ENCODE peak calls at places on chromosomes 7 and 10, in five cellular contexts. I is SK-N-SH, V is HCT116, S is GM12878, H is HepG2. C is an unnamed sample.

GRCh38 chr7:129765352-129765751 is 153.8 kb downstream of the NRF1 start:
- DNase-seq in I (no peak), H (no peak), S (no peak), V (no peak), C (no peak)

GRCh38 chr10:32332299-32332750 is 14.6 kb downstream of the EPC1 start:
- DNase-seq in I (no peak), H (no peak), V (no peak), S (peak), C (peak)

GRCh38 chr7:75849573-75849972 is 29.3 kb upstream of the RHBDD2 start:
- DNase-seq in S (no peak), H (no peak), I (no peak), V (no peak), C (no peak)

GRCh38 chr10:12512292-12513002 is 163.1 kb downstream of the CAMK1D start:
- DNase-seq in S (no peak), V (no peak), H (no peak), I (no peak), C (no peak)

GRCh38 chr7:44189993-44190872 is 994 bp upstream of the GCK start:
- DNase-seq in V (no peak), I (no peak), S (no peak), H (no peak), C (peak)

GRCh38 chr10:97002670-97003069 is 170.6 kb downstream of the LCOR start:
- DNase-seq in H (no peak), V (no peak), S (no peak), I (no peak), C (no peak)

GRCh38 chr10:15381420-15381819 is 10.3 kb upstream of the FAM171A1 start:
- DNase-seq in S (no peak), H (peak), I (no peak), V (no peak), C (no peak)

GRCh38 chr7:15932318-15932717 is 245.8 kb upstream of the MEOX2 start:
- DNase-seq in V (no peak), H (no peak), S (no peak), I (no peak), C (no peak)

GRCh38 chr7:96034940-96035727 is 262.8 kb downstream of the DYNC1I1 start:
- DNase-seq in I (no peak), V (no peak), H (no peak), S (no peak), C (no peak)

GRCh38 chr7:4862156-4862555 is 326 bp upstream of the PAPOLB start:
- DNase-seq in H (no peak), V (no peak), S (no peak), I (no peak), C (no peak)

DNA sequence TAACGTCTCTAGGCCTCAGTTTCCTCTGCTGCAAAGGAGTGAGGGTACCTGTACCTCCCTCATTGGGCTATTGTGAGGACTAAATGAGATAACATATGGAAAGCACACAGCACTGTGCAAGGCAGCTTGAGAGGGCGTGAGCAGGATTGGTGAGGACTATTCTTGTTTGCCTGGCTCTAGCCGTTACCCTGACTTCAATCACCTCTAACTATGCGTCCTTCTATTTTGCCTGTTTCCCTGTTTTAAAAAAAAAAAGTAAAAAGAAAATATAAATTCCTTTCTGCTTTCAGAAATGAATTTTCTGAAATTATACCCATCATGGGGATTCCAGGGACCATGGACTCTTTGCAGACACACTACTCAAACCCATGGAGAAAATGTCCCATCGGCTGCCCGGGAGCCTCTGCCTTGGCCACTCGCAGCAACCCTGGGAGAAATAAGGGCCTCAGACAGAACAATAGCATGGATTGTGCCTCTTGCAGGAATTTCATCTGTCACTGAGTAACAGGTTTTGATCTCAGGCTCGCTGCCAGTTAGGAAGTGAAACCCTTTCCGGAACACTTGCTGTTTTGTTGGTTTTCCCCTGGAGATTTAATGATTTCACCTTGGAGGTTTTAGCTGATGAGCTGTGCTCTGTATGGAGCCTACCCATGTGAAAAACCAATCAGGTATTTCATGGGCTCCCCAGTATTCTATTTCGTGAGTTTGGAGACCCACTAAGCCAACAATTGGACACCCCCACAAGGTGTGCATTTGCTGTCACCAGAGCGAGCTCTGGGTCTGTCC is 55.6 kb downstream of the STEAP1B start:
- DNase-seq in V (no peak), S (no peak), H (peak), I (no peak), C (no peak)
- TF ChIP-seq ZBTB33 in V (no peak), S (no peak), H (no peak), I (no peak), C (no peak)

DNA sequence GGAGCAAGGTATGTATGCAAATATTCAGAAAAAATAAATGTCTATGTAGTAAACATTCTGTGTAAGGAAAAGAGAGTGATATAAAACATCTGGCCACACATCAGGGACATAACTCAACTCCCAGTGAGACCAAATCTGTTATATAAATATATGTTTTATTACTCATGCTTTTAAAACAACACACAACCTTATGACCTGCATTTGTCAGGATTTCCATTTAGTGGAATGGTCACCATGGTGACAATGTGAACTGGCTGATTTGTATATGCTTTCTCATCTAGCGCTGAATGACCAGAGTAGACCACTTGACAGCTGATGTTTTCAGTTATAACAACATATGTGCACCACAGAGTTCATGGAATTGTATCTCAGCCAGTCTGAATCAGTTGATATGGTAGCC is 551.7 kb downstream of the HTR7 start:
- DNase-seq in H (no peak), S (no peak), V (peak), I (no peak), C (no peak)
- TF ChIP-seq ZBTB33 in H (no peak), S (no peak), V (no peak), I (no peak), C (no peak)

GRCh38 chr10:116760919-116761318 is 18.6 kb upstream of the HSPA12A start:
- DNase-seq in S (no peak), V (no peak), I (no peak), H (no peak), C (no peak)

GRCh38 chr10:116764979-116765378 is 22.6 kb upstream of the HSPA12A start:
- DNase-seq in I (no peak), H (no peak), V (no peak), S (no peak), C (no peak)

GRCh38 chr10:116765549-116766162 is 23.3 kb upstream of the HSPA12A start:
- DNase-seq in H (no peak), S (no peak), V (peak), I (no peak), C (peak)

GRCh38 chr10:116763440-116763839 is 21.1 kb upstream of the HSPA12A start:
- DNase-seq in V (no peak), I (no peak), S (no peak), H (peak), C (no peak)

GRCh38 chr10:116761883-116762282 is 19.5 kb upstream of the HSPA12A start:
- DNase-seq in V (no peak), H (no peak), S (no peak), I (no peak), C (no peak)
- TF ChIP-seq ZBTB33 in V (no peak), H (no peak), S (no peak), I (no peak), C (no peak)

GRCh38 chr10:79400567-79401004 is 44.8 kb downstream of the ZCCHC24 start:
- DNase-seq in V (peak), S (no peak), I (peak), H (peak), C (peak)

GRCh38 chr10:79402625-79402946 is 42.8 kb downstream of the ZCCHC24 start:
- DNase-seq in S (no peak), I (no peak), V (no peak), H (no peak), C (no peak)

GRCh38 chr10:79399242-79399831 is 46.1 kb downstream of the ZCCHC24 start:
- DNase-seq in I (peak), H (no peak), V (no peak), S (no peak), C (peak)

GRCh38 chr10:79402951-79403350 is 42.5 kb downstream of the ZCCHC24 start:
- DNase-seq in V (no peak), S (no peak), H (no peak), I (no peak), C (no peak)

DNA sequence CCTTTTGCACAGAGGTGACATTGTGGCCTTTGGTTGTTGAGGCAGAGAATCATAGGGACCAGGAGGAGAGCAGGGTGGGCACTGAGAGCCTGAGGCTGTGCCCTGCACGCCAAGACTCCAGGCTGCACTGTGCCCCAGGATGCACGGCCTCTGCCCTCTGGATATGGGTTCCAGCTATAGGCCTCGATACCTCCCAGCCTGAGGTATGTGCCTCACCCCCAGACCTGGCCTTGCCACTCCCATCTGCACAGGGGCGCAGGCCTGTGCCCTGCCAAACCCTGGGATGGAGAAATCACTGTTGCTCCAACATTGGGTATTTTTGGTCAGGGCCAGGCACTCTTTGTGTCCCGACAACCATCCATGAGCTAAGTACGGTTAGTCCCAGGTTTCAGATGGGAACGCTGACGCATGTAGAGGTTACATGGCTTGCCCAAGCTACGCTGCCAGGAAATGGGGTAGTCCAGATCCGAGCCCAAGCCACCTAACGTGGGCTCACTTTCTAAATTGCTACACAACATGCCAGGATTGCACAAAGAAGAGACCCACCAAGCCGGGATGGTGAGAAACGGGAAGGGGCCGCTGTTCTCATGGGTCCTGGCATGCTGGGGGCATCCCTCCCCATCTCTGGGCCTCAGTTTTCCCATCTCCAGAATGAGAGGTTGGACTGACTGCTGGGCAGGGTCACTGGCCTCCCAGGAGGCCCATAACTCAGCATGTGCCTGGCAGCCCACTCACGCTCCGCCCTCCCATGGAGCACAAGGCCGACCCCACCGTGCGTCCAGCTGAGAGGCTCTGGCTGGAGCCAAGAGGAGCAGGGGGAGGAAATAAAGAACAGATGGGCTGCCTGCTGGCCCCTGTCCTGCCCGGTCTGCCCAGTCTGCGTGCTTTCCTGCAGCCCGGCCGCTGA is 44.2 kb downstream of the ZCCHC24 start:
- DNase-seq in S (no peak), V (no peak), H (no peak), I (peak), C (no peak)
- TF ChIP-seq ZBTB33 in S (no peak), V (no peak), H (no peak), I (no peak), C (no peak)

GRCh38 chr10:1208376-1209311 is 152.5 kb downstream of the WDR37 start:
- DNase-seq in I (no peak), S (no peak), V (no peak), H (no peak), C (no peak)
- TF ChIP-seq ZBTB33 in I (no peak), S (no peak), V (no peak), H (no peak), C (no peak)

GRCh38 chr10:84715911-84716310 is 387.5 kb downstream of the CCSER2 start:
- DNase-seq in V (peak), H (peak), I (peak), S (no peak), C (peak)
- TF ChIP-seq ZBTB33 in V (no peak), H (no peak), I (no peak), S (no peak), C (no peak)

DNA sequence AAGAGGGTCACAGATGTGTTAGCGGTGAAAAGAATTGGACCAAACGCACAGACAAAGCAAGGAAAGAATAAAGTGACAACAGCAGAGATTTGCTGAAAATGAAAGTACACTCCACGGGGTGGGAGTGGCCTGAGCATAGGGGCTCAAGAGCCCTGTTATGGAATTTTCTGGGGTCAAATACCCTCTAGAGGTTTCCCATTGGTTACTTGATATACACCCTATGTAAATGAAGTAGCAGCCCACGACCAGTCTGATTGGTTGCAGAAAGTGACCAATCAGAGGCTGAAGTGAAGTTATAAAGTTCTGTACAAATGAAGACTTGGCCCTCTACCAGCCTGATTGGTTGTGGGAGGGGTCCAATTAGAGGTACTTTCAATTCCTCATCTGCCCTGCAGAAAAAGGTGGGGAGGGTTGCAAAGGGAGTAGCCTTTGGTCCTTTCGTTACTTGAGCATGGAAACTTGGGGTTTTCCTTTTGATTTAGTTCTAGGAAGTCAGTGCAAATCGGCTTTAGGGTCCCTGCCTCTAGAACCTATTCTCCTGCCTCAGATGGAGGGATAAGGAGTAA is 125.6 kb upstream of the PRPS1L1 start:
- DNase-seq in S (no peak), H (no peak), I (no peak), V (no peak), C (no peak)
- TF ChIP-seq ZBTB33 in S (no peak), H (no peak), I (no peak), V (no peak), C (no peak)

DNA sequence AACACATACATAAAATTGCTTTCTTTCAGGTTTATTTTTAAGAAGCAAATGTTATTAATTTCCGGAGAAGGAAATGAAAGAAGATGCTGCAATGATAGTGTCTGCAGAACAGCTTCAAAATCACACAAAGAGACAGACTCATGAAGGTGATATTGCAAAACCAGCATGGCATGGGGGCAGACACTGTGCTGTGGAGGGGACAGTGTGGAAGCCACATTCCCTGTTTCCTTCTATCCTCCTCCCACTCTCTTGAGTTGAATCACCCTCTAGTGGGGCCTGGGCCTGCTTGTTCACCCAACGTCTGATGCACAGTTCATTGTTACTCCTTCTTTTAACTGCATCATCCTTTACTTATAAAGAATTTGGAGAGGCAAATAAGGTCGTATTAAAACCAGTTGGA is 104.0 kb upstream of the INSIG1 start:
- DNase-seq in H (no peak), S (no peak), I (no peak), V (no peak), C (no peak)
- TF ChIP-seq ZBTB33 in H (no peak), S (no peak), I (no peak), V (no peak), C (no peak)